ENCODE peak calls at places on chromosomes 1 and 21, in four cellular contexts. U, G, K and M are unnamed samples.

GRCh38 chr1:113930499-113931161 is 1.5 kb downstream of the HIPK1 start:
- DNase-seq in K (no peak), U (no peak), G (peak; percentile 71), M (no peak)

GRCh38 chr1:99122039-99122438 is 117.4 kb upstream of the PLPPR5 start:
- DNase-seq in U (no peak), K (no peak), G (no peak), M (no peak)

GRCh38 chr1:26081267-26082019 is 14.0 kb upstream of the TRIM63 start:
- DNase-seq in U (no peak), K (no peak), G (peak; percentile 8), M (no peak)

GRCh38 chr1:40664167-40664537 is 1.3 kb downstream of the RIMS3 start:
- DNase-seq in U (no peak), G (no peak), K (no peak), M (no peak)

GRCh38 chr1:63487336-63488065 is 35.5 kb downstream of the ITGB3BP start:
- DNase-seq in K (no peak), U (no peak), G (peak; percentile 39), M (no peak)

GRCh38 chr1:33819913-33820311 is 44.0 kb upstream of the HMGB4 start:
- DNase-seq in K (no peak), G (no peak), U (no peak), M (no peak)

GRCh38 chr1:84146375-84147032 is 2.4 kb downstream of the PRKACB start:
- DNase-seq in U (no peak), K (no peak), G (peak; percentile 82), M (no peak)

GRCh38 chr1:38038836-38039235 is 7.8 kb downstream of the POU3F1 start:
- DNase-seq in U (no peak), G (peak; percentile 77), K (no peak), M (no peak)

GRCh38 chr1:84573481-84573966 is 716 bp downstream of the CTBS start:
- DNase-seq in G (peak; percentile 17), U (no peak), K (no peak), M (no peak)

GRCh38 chr1:108592030-108592759 is 32.3 kb downstream of the EEIG2 start:
- DNase-seq in U (no peak), G (peak; percentile 24), K (no peak), M (no peak)

GRCh38 chr1:36908096-36908495 is 126.2 kb downstream of the GRIK3 start:
- DNase-seq in U (no peak), G (no peak), K (no peak), M (no peak)

GRCh38 chr1:116164056-116164889 is 53.1 kb downstream of the MAB21L3 start:
- DNase-seq in K (no peak), U (no peak), G (no peak), M (no peak)

GRCh38 chr1:92211166-92211565 is 6.5 kb upstream of the C1orf146 start:
- DNase-seq in K (no peak), G (peak; percentile 87), U (no peak), M (no peak)

GRCh38 chr1:94036721-94037120 is 84.2 kb downstream of the ABCA4 start:
- DNase-seq in G (peak; percentile 66), K (no peak), U (no peak), M (no peak)

DNA sequence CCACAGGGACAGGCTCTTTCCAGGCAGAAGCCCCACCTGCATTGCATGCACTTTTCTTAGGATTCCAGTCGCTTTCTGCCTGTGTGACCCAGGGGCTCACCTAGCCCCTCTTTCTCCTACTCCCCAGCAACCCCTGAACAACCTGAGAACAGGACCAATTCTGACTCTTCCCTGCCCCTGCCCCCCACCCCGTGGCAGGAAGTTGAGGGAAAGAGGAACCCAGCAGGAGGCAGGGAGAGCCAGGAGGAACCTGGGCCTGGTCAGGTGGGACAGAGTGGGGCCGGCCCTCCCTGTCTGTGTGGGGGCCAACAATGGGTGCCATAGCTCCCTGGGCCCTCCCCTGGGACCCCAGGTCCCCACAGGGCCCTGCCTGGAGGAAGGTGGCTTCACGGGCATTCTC is 6.1 kb downstream of the BMP8A start:
- DNase-seq in U (no peak), K (no peak), G (no peak), M (no peak)
- H3K27ac ChIP-seq in U (no peak overlapping the region), K (no peak overlapping the region), G (no peak overlapping the region), M (no peak overlapping the region)

GRCh38 chr21:25961042-25961441 is 209.5 kb downstream of the APP start:
- DNase-seq in G (no peak), K (no peak), U (no peak), M (no peak)
- H3K27ac ChIP-seq in G (no peak overlapping the region), K (no peak overlapping the region), U (no peak overlapping the region), M (no peak overlapping the region)

DNA sequence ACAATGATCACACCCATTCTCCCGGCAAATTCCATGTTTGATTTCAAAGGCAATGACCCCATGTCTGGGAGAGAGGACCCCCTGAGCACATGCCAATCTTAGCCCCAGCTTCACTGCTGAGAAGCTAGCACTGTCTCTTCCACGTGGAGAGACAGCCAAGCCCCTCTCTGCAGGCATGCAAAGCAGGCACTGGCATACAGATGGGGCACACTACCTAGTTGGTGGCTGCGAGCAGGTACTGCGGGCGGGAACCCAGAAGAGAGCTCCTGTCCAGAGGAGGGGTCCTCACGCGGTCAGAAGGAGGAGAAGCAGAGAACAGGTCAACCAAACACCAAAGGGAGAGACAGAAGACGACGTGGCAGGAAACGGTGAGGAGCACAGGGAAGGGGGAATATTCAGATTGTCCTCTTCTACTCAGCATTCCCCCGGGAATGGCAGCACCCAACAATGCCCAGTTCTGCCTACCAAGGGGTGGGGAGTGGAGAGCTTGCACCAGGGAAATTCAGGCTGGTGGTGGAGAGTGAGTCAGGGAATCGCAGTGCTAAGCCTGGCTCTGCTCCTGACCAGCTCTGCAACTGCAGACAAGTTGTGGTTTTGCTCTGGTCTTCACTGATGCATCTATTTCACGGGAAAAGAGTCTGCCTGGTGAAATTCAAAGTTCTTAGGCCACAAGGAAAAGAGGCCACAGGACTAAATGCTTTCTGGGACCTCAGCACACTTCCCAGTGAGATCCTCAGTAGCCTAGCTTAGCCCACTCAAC is 48.1 kb upstream of the GOLT1A start:
- DNase-seq in K (no peak), G (peak; percentile 77), U (no peak), M (no peak)
- H3K27ac ChIP-seq in K (no peak overlapping the region), G (no peak overlapping the region), U (no peak overlapping the region), M (no peak overlapping the region)

GRCh38 chr1:31812158-31812829 is 3.5 kb downstream of the SPOCD1 start:
- DNase-seq in G (no peak), K (no peak), U (no peak), M (no peak)
- H3K27ac ChIP-seq in G (no peak overlapping the region), K (no peak overlapping the region), U (no peak overlapping the region), M (peak overlapping the region; percentile 92)

GRCh38 chr21:32951041-32951440 is 74.7 kb upstream of the OLIG2 start:
- DNase-seq in G (no peak), U (no peak), K (no peak), M (no peak)
- H3K27ac ChIP-seq in G (no peak overlapping the region), U (no peak overlapping the region), K (no peak overlapping the region), M (no peak overlapping the region)